ENCODE peak calls at places on chromosome 5, in seven cellular contexts. F is T-helper 2 cell; Y is K562; I is germinal center; O is stimulated activated CD4-positive, alpha-beta T cell treated with anti-CD3 and anti-CD28 coated beads, Interleukin-15, amount 100 ng/mL, for 1 hour; X is AG04450; L is HT-29. P is an unnamed sample.

GRCh38 chr5:72101828-72102227 is 5.4 kb upstream of the MAP1B start:
- DNase-seq in F (no peak), Y (no peak), I (no peak), O (no peak), X (no peak), L (no peak), P (no peak)

GRCh38 chr5:173703466-173703865 is 87.0 kb upstream of the BOD1 start:
- DNase-seq in F (no peak), Y (peak), I (no peak), O (no peak), X (no peak), L (no peak), P (no peak)

GRCh38 chr5:79357401-79357800 is 121.5 kb downstream of the JMY start:
- DNase-seq in F (no peak), Y (no peak), I (no peak), O (no peak), X (no peak), L (no peak), P (peak)

GRCh38 chr5:32331927-32332274 is 19.2 kb upstream of the MTMR12 start:
- DNase-seq in F (no peak), Y (no peak), I (no peak), O (no peak), X (no peak), L (no peak), P (no peak)

GRCh38 chr5:152462021-152462721 is 57.1 kb upstream of the NMUR2 start:
- DNase-seq in F (no peak), Y (no peak), I (peak), O (no peak), X (no peak), L (no peak), P (no peak)

GRCh38 chr5:96316017-96316416 is 117.0 kb downstream of the PCSK1 start:
- DNase-seq in F (no peak), Y (no peak), I (no peak), O (no peak), X (no peak), L (no peak), P (no peak)

GRCh38 chr5:72015103-72015548 is 92.1 kb upstream of the MAP1B start:
- DNase-seq in F (no peak), Y (peak), I (no peak), O (no peak), X (peak), L (peak), P (no peak)

GRCh38 chr5:139569276-139569955 is 8.3 kb downstream of the UBE2D2 start:
- DNase-seq in F (no peak), Y (no peak), I (no peak), O (no peak), X (no peak), L (no peak), P (no peak)